ENCODE peak calls at places on chromosomes 1 and 21, in nine cellular contexts. A is K562, I is H9, Y is mesenchymal stem cell, Z is fibroblast of lung, V is GM23248, L is astrocyte, U is H1, T is DND-41. O is an unnamed sample.

GRCh38 chr21:32915099-32915498 is 110.6 kb upstream of the OLIG2 start:
- DNase-seq in A (no peak), I (no peak), Y (no peak), Z (no peak), V (no peak), L (no peak), U (no peak), T (no peak), O (no peak)

GRCh38 chr1:182408435-182409070 is 8.1 kb upstream of the TEDDM1 start:
- DNase-seq in A (no peak), I (peak; percentile 36), Y (no peak), Z (no peak), V (no peak), L (no peak), U (no peak), T (no peak), O (no peak)

GRCh38 chr1:246428542-246429308 is 78.4 kb downstream of the SMYD3 start:
- DNase-seq in A (peak; percentile 42), I (peak; percentile 43), Y (peak; percentile 94), Z (peak; percentile 92), V (peak; percentile 93), L (peak; percentile 99), U (no peak), T (peak; percentile 85), O (no peak)

GRCh38 chr1:60911980-60912692 is 170.2 kb upstream of the NFIA start:
- DNase-seq in A (no peak), I (peak; percentile 65), Y (no peak), Z (no peak), V (no peak), L (no peak), U (peak; percentile 60), T (no peak), O (no peak)

GRCh38 chr1:235613617-235614016 is 36.0 kb downstream of the GNG4 start:
- DNase-seq in A (no peak), I (no peak), Y (no peak), Z (no peak), V (no peak), L (no peak), U (no peak), T (no peak), O (no peak)

GRCh38 chr1:2255420-2256369 is 27.6 kb downstream of the SKI start:
- DNase-seq in A (peak; percentile 48), I (peak; percentile 41), Y (peak; percentile 86), Z (peak; percentile 71), V (peak; percentile 82), L (peak; percentile 67), U (no peak), T (peak; percentile 84), O (no peak)

GRCh38 chr1:151820940-151821339 is 10.7 kb downstream of the RORC start:
- DNase-seq in A (no peak), I (no peak), Y (no peak), Z (no peak), V (no peak), L (no peak), U (no peak), T (peak; percentile 98), O (no peak)

GRCh38 chr1:119712342-119713038 is 756 bp downstream of the PHGDH start:
- DNase-seq in A (peak; percentile 67), I (peak; percentile 90), Y (peak; percentile 92), Z (peak; percentile 94), V (peak; percentile 96), L (peak; percentile 81), U (peak; percentile 83), T (peak; percentile 94), O (peak; percentile 95)

GRCh38 chr1:194102607-194103006 is 916.2 kb upstream of the B3GALT2 start:
- DNase-seq in A (no peak), I (peak; percentile 26), Y (no peak), Z (no peak), V (no peak), L (no peak), U (no peak), T (no peak), O (no peak)

GRCh38 chr1:29785554-29785953 is 549.2 kb downstream of the PTPRU start:
- DNase-seq in A (no peak), I (no peak), Y (no peak), Z (no peak), V (no peak), L (no peak), U (no peak), T (no peak), O (no peak)

GRCh38 chr1:246107516-246108277 is 399.4 kb downstream of the SMYD3 start:
- DNase-seq in A (no peak), I (no peak), Y (peak; percentile 67), Z (peak; percentile 8), V (peak; percentile 24), L (peak; percentile 81), U (no peak), T (no peak), O (no peak)

GRCh38 chr21:46060596-46061061 is 37.3 kb upstream of the COL6A2 start:
- DNase-seq in A (no peak), I (no peak), Y (peak; percentile 100), Z (peak; percentile 99), V (peak; percentile 100), L (peak; percentile 99), U (no peak), T (no peak), O (peak; percentile 94)

GRCh38 chr1:157968503-157968902 is 24.9 kb upstream of the KIRREL1 start:
- DNase-seq in A (no peak), I (no peak), Y (peak; percentile 60), Z (peak; percentile 89), V (peak; percentile 79), L (peak; percentile 77), U (no peak), T (no peak), O (no peak)

GRCh38 chr1:92194516-92194915 is 23.2 kb upstream of the C1orf146 start:
- DNase-seq in A (no peak), I (no peak), Y (no peak), Z (no peak), V (peak; percentile 11), L (no peak), U (no peak), T (no peak), O (no peak)

GRCh38 chr1:32291708-32292508 is at the start of gene HDAC1:
- DNase-seq in A (peak; percentile 100), I (peak; percentile 94), Y (peak; percentile 95), Z (peak; percentile 95), V (peak; percentile 87), L (peak; percentile 77), U (peak; percentile 93), T (peak; percentile 99), O (peak; percentile 99)

GRCh38 chr1:151371340-151371739 is 1.2 kb downstream of the SELENBP1 start:
- DNase-seq in A (no peak), I (no peak), Y (peak; percentile 25), Z (peak; percentile 60), V (peak; percentile 70), L (no peak), U (no peak), T (no peak), O (peak; percentile 82)

GRCh38 chr1:79259390-79260336 is 253.1 kb upstream of the ADGRL4 start:
- DNase-seq in A (no peak), I (no peak), Y (peak; percentile 51), Z (peak; percentile 72), V (peak; percentile 72), L (peak; percentile 16), U (no peak), T (no peak), O (no peak)

GRCh38 chr1:186888367-186888766 is 59.6 kb downstream of the PLA2G4A start:
- DNase-seq in A (no peak), I (no peak), Y (no peak), Z (no peak), V (peak; percentile 49), L (no peak), U (no peak), T (no peak), O (no peak)

GRCh38 chr1:115781830-115782229 is 13.3 kb upstream of the CASQ2 start:
- DNase-seq in A (no peak), I (no peak), Y (no peak), Z (no peak), V (no peak), L (no peak), U (no peak), T (no peak), O (no peak)

GRCh38 chr1:71882241-71883036 is 399.9 kb downstream of the NEGR1 start:
- DNase-seq in A (no peak), I (no peak), Y (no peak), Z (no peak), V (no peak), L (no peak), U (no peak), T (no peak), O (no peak)

GRCh38 chr1:71881611-71882010 is 400.7 kb downstream of the NEGR1 start:
- DNase-seq in A (no peak), I (no peak), Y (no peak), Z (peak; percentile 23), V (no peak), L (peak; percentile 68), U (no peak), T (no peak), O (no peak)
- H3K4me1 ChIP-seq in A (no peaks in the 10 kb centered on the region), I (no peaks in the 10 kb centered on the region), Y (no peaks in the 10 kb centered on the region), Z (no peaks in the 10 kb centered on the region), V (peaks cover 11% of the 10 kb centered on the region), L (no peaks in the 10 kb centered on the region), U (no peaks in the 10 kb centered on the region), T (peaks cover 49% of the 10 kb centered on the region), O (no peaks in the 10 kb centered on the region)

DNA sequence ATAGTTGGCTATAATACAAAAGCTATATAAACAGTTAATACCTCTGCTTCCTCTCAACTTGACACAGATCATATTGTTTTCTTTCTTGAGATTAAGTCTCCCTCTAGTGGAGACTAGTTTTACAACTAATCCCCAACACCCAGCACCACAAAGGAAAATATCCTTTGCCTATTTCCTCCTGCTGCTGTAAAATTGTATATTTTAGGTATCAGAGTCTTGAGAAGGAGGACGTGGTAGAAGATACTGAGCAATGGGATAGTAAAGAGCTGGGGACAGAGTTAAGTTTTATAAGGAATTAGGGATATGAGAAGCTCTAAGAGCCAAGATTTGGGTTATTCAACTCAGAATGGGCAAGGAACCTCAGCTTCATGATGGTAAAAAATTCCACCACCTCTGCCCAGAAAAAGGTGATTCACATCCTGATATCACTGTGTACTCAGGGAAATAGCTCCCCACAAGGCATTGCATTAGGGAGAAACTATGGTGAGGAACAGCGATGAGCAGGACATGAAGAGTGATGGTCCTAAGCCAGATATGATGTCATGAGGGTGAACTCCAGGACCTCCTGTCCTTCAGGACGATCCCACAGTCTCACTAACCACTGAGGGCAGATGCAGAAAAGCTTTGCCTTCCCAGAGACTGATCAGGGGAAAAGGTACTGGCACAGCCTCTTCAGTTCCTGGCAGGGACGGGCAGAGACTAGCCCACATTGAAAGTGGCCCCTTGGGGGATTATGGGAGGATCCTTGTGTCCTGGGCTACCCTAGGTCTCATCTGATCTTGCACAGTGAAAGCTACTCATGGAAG is 14.7 kb upstream of the CFAP126 start:
- DNase-seq in A (peak; percentile 49), I (no peak), Y (peak; percentile 78), Z (peak; percentile 77), V (peak; percentile 85), L (peak; percentile 77), U (no peak), T (no peak), O (no peak)
- H3K9ac ChIP-seq in A (no peak overlapping the region), I (no peak overlapping the region), Y (peak overlapping the region; percentile 86), Z (no peak overlapping the region), V (peak overlapping the region; percentile 70), L (peak overlapping the region; percentile 56), U (no peak overlapping the region), T (no peak overlapping the region), O (no peak overlapping the region)

GRCh38 chr1:145986551-145986950 is 9.8 kb downstream of the TXNIP start:
- DNase-seq in A (no peak), I (no peak), Y (no peak), Z (no peak), V (no peak), L (no peak), U (no peak), T (no peak), O (no peak)
- H3K4me1 ChIP-seq in A (peaks cover 12% of the 10 kb centered on the region), I (peaks cover 9% of the 10 kb centered on the region), Y (no peaks in the 10 kb centered on the region), Z (peaks cover 8% of the 10 kb centered on the region), V (peaks cover 13% of the 10 kb centered on the region), L (peaks cover 12% of the 10 kb centered on the region), U (no peaks in the 10 kb centered on the region), T (peaks cover 8% of the 10 kb centered on the region), O (peaks cover 36% of the 10 kb centered on the region)

GRCh38 chr1:200861937-200862647 is 10.7 kb upstream of the GPR25 start:
- DNase-seq in A (no peak), I (no peak), Y (no peak), Z (no peak), V (no peak), L (no peak), U (no peak), T (no peak), O (no peak)
- H3K9ac ChIP-seq in A (no peak overlapping the region), I (no peak overlapping the region), Y (no peak overlapping the region), Z (no peak overlapping the region), V (no peak overlapping the region), L (no peak overlapping the region), U (no peak overlapping the region), T (no peak overlapping the region), O (no peak overlapping the region)